ENCODE peak calls at places on chromosomes 1 and 21, in ten cellular contexts. B is GM12878, I is K562, T is transverse colon, L is suprapubic skin, P is HCT116, R is stomach, N is HepG2, W is vagina, E is GM23338. G is an unnamed sample.

GRCh38 chr1:22717038-22717758 is 6.6 kb downstream of the EPHB2 start:
- DNase-seq in B (no peak), I (no peak), T (peak), L (no peak), P (no peak), R (peak), N (no peak), W (no peak), E (peak), G (no peak)

GRCh38 chr1:38088366-38088765 is 41.8 kb upstream of the POU3F1 start:
- DNase-seq in B (no peak), I (no peak), T (no peak), L (no peak), P (no peak), R (no peak), N (peak), W (no peak), E (peak), G (peak)

GRCh38 chr1:9169601-9170137 is 40.8 kb upstream of the GPR157 start:
- DNase-seq in B (no peak), I (no peak), T (no peak), L (no peak), P (no peak), R (no peak), N (no peak), W (no peak), E (no peak), G (no peak)

GRCh38 chr1:202158810-202159533 is 1.4 kb downstream of the PTPN7 start:
- DNase-seq in B (no peak), I (peak), T (no peak), L (no peak), P (no peak), R (no peak), N (no peak), W (no peak), E (peak), G (no peak)

GRCh38 chr21:41443562-41443961 is 17.5 kb downstream of the MX1 start:
- DNase-seq in B (no peak), I (no peak), T (no peak), L (peak), P (no peak), R (peak), N (no peak), W (no peak), E (no peak), G (peak)

GRCh38 chr1:109388208-109388711 is 9.5 kb downstream of the SORT1 start:
- DNase-seq in B (no peak), I (no peak), T (no peak), L (no peak), P (no peak), R (no peak), N (no peak), W (no peak), E (no peak), G (no peak)

GRCh38 chr1:231940116-231940515 is 313.5 kb downstream of the DISC1 start:
- DNase-seq in B (no peak), I (no peak), T (no peak), L (no peak), P (no peak), R (no peak), N (no peak), W (no peak), E (no peak), G (no peak)

GRCh38 chr1:116904791-116905320 is 4.9 kb upstream of the PTGFRN start:
- DNase-seq in B (no peak), I (no peak), T (no peak), L (no peak), P (no peak), R (no peak), N (no peak), W (no peak), E (no peak), G (no peak)

GRCh38 chr1:201538618-201539551 is at the start of gene NAV1:
- DNase-seq in B (no peak), I (peak), T (peak), L (peak), P (no peak), R (peak), N (no peak), W (no peak), E (peak), G (peak)

GRCh38 chr1:16236091-16236494 is 890 bp downstream of the CPLANE2 start:
- DNase-seq in B (peak), I (peak), T (peak), L (no peak), P (peak), R (peak), N (peak), W (no peak), E (peak), G (no peak)

GRCh38 chr1:192003295-192004083 is 154.8 kb upstream of the RGS18 start:
- DNase-seq in B (no peak), I (no peak), T (no peak), L (no peak), P (no peak), R (no peak), N (no peak), W (no peak), E (no peak), G (no peak)

GRCh38 chr1:21911205-21912001 is 25.7 kb downstream of the HSPG2 start:
- DNase-seq in B (no peak), I (peak), T (no peak), L (no peak), P (no peak), R (no peak), N (peak), W (no peak), E (no peak), G (no peak)

GRCh38 chr1:29801561-29801973 is 565.2 kb downstream of the PTPRU start:
- DNase-seq in B (no peak), I (no peak), T (no peak), L (no peak), P (no peak), R (peak), N (no peak), W (peak), E (no peak), G (peak)

GRCh38 chr21:14901482-14901958 is 163.3 kb downstream of the NRIP1 start:
- DNase-seq in B (no peak), I (no peak), T (no peak), L (no peak), P (peak), R (no peak), N (no peak), W (no peak), E (no peak), G (no peak)

GRCh38 chr1:85275701-85276289 is 637 bp downstream of the BCL10 start:
- DNase-seq in B (no peak), I (no peak), T (peak), L (no peak), P (peak), R (no peak), N (no peak), W (no peak), E (peak), G (no peak)

GRCh38 chr1:54808443-54809207 is 7.5 kb upstream of the TTC22 start:
- DNase-seq in B (no peak), I (no peak), T (peak), L (peak), P (no peak), R (peak), N (no peak), W (no peak), E (no peak), G (no peak)

GRCh38 chr1:4464478-4464877 is 189.9 kb upstream of the AJAP1 start:
- DNase-seq in B (no peak), I (no peak), T (no peak), L (no peak), P (no peak), R (no peak), N (no peak), W (no peak), E (no peak), G (no peak)

GRCh38 chr1:119626841-119627240 is 21.2 kb downstream of the ZNF697 start:
- DNase-seq in B (no peak), I (no peak), T (no peak), L (no peak), P (no peak), R (no peak), N (no peak), W (no peak), E (no peak), G (no peak)

GRCh38 chr1:30589083-30589482 is 134.3 kb downstream of the MATN1 start:
- DNase-seq in B (no peak), I (no peak), T (no peak), L (no peak), P (no peak), R (no peak), N (no peak), W (no peak), E (no peak), G (no peak)

GRCh38 chr1:81254560-81254959 is 546.2 kb upstream of the ADGRL2 start:
- DNase-seq in B (no peak), I (no peak), T (no peak), L (no peak), P (peak), R (no peak), N (peak), W (no peak), E (peak), G (no peak)

GRCh38 chr1:99407018-99407417 is 142.7 kb downstream of the PLPPR4 start:
- DNase-seq in B (no peak), I (no peak), T (no peak), L (no peak), P (no peak), R (no peak), N (no peak), W (no peak), E (no peak), G (no peak)

GRCh38 chr1:27000817-27001460 is 7.4 kb downstream of the TRNP1 start:
- DNase-seq in B (no peak), I (no peak), T (no peak), L (no peak), P (no peak), R (no peak), N (no peak), W (no peak), E (peak), G (no peak)

GRCh38 chr1:27000092-27000816 is 6.8 kb downstream of the TRNP1 start:
- DNase-seq in B (no peak), I (no peak), T (no peak), L (no peak), P (no peak), R (no peak), N (no peak), W (no peak), E (peak), G (no peak)

GRCh38 chr1:26998319-26999300 is 5.1 kb downstream of the TRNP1 start:
- DNase-seq in B (no peak), I (no peak), T (no peak), L (peak), P (no peak), R (no peak), N (no peak), W (no peak), E (peak), G (no peak)

GRCh38 chr1:27001570-27002360 is 8.3 kb downstream of the TRNP1 start:
- DNase-seq in B (peak), I (no peak), T (no peak), L (no peak), P (no peak), R (peak), N (peak), W (no peak), E (peak), G (peak)

GRCh38 chr1:26999440-26999987 is 6.0 kb downstream of the TRNP1 start:
- DNase-seq in B (no peak), I (no peak), T (peak), L (peak), P (peak), R (peak), N (peak), W (no peak), E (peak), G (no peak)
- H3K4me3 ChIP-seq in B (no peak), I (no peak), T (no peak), L (no peak), P (no peak), R (no peak), N (no peak), W (peak), E (peak), G (no peak)

DNA sequence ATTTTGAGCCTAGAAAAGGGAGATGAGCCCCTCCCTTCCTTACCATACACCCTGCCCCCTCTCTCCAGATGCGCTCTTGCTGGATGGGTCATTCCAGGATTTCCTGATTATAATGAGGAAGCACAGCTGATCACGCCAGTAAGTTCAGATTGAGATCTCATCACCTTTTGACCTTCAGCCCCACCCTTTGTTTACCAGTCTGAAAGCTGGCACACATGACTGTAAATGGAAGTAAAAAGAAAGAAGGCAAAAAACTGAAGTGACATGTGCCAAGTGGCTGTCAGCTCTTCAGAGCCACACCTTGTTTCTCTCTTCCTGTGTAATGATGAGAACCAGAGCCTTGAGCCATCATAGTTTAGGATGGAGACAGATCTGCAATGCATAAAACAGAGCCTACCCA is 27.9 kb downstream of the S1PR1 start:
- DNase-seq in B (no peak), I (no peak), T (peak), L (no peak), P (no peak), R (no peak), N (no peak), W (no peak), E (no peak), G (no peak)
- TF ChIP-seq POLR2AphosphoS5 in B (no peak), I (no peak), T (no peak), L (no peak), P (no peak), R (peak), N (no peak), W (peak), E (no peak), G (peak)

DNA sequence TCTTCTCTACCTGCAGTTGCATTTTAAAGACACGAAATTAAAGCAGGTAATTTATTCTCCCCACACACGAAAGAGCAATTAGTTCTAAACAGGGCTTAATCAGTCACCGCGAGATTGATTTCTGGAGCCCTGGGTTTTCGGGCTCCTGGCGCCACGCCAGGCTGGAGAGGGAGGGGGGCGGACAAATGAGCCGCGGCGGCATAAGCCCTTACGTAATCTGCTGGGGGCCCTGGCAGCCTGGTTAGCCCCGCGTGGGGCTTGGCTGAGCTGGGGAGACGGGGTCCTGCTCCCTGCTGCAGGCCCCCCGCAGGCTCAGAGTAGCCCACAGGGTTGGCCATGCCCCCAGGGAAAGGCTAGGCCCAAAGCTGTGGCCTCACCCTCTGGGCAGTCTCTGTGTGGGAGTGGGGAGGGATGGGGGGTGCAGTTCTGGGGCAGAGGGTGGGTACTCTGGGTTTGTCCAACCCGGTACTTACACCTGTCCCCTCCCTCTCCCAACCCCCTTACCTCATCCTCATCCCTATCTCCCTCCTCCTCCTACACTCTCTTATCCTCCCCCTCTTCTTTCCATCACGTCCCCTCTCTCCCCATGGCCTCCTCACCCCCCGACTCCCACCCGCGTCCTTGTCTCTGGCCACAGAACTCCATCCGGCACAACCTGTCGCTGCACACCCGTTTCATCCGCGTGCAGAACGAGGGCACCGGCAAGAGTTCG is 19.9 kb downstream of the FOXO6 start:
- DNase-seq in B (no peak), I (peak), T (no peak), L (no peak), P (peak), R (peak), N (no peak), W (no peak), E (no peak), G (no peak)
- H3K4me3 ChIP-seq in B (no peak), I (no peak), T (peak), L (peak), P (peak), R (peak), N (no peak), W (peak), E (peak), G (peak)

DNA sequence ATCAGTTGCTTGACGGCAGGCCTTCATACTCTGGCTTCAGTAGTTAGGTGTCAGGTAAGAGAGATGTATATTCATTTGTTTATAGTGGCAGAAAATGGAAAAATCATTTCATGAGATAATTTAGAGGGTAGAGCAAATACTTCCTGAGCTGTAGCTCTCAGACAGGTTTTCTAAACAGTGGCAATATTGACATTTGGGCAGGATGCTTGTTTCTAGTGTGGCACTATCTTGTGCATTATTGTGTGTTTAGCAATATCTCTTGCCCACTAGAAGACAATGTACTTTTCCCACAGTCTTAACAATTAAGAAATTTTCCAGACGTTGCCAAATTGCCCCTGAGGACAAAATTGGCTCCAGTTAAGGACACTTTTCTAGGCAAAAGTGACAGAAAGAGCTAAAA is 1143.1 kb downstream of the PLA2G4A start:
- DNase-seq in B (no peak), I (no peak), T (no peak), L (no peak), P (no peak), R (no peak), N (no peak), W (no peak), E (no peak), G (no peak)
- TF ChIP-seq POLR2AphosphoS5 in B (no peak), I (no peak), T (no peak), L (no peak), P (no peak), R (no peak), N (no peak), W (no peak), E (no peak), G (no peak)

GRCh38 chr1:169485427-169486280 is at the start of gene SLC19A2:
- DNase-seq in B (peak), I (peak), T (peak), L (peak), P (peak), R (peak), N (peak), W (peak), E (peak), G (peak)

GRCh38 chr1:169484107-169484506 is 1.6 kb downstream of the SLC19A2 start:
- DNase-seq in B (no peak), I (no peak), T (no peak), L (no peak), P (no peak), R (no peak), N (no peak), W (no peak), E (peak), G (no peak)

GRCh38 chr1:169486281-169486904 is 649 bp upstream of the SLC19A2 start:
- DNase-seq in B (no peak), I (no peak), T (no peak), L (no peak), P (no peak), R (no peak), N (no peak), W (no peak), E (no peak), G (no peak)

GRCh38 chr1:169484683-169485426 is 889 bp downstream of the SLC19A2 start:
- DNase-seq in B (no peak), I (no peak), T (peak), L (peak), P (no peak), R (peak), N (peak), W (no peak), E (peak), G (no peak)

DNA sequence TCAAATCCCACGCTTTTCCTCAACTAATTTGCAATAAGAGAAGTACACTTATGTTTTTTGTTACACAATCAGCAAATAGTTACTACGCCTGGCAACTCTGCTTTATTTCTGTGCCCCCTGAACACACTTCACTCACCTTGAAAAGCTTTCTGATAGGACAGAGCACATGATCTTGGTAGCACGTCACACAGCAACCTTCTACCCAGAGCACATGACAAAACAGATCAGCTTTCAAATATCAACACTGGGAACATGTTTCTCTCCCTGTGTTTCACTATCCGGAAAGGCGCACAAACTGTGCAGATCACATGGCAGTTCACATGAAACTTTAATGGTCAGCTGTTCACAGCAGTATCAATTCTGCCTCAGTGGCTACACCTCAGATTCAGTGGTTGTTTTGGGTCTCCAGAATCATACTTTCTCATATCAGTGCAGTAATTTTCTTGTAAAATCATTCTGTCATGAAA is 2.2 kb downstream of the SLC19A2 start:
- DNase-seq in B (no peak), I (peak), T (no peak), L (no peak), P (no peak), R (peak), N (peak), W (no peak), E (no peak), G (no peak)
- H3K4me3 ChIP-seq in B (peak), I (peak), T (peak), L (peak), P (no peak), R (peak), N (peak), W (peak), E (peak), G (no peak)

GRCh38 chr1:207412845-207413244 is 41.3 kb upstream of the CR2 start:
- DNase-seq in B (no peak), I (no peak), T (no peak), L (no peak), P (no peak), R (no peak), N (no peak), W (no peak), E (no peak), G (no peak)

GRCh38 chr1:207418336-207418735 is 35.8 kb upstream of the CR2 start:
- DNase-seq in B (no peak), I (no peak), T (no peak), L (no peak), P (no peak), R (no peak), N (no peak), W (no peak), E (no peak), G (no peak)

GRCh38 chr1:207420109-207420508 is 34.0 kb upstream of the CR2 start:
- DNase-seq in B (no peak), I (no peak), T (no peak), L (no peak), P (no peak), R (no peak), N (no peak), W (no peak), E (no peak), G (no peak)

GRCh38 chr1:207414606-207415108 is 39.5 kb upstream of the CR2 start:
- DNase-seq in B (peak), I (no peak), T (no peak), L (no peak), P (no peak), R (no peak), N (no peak), W (no peak), E (no peak), G (no peak)
- TF ChIP-seq POLR2AphosphoS5 in B (no peak), I (no peak), T (no peak), L (no peak), P (no peak), R (no peak), N (no peak), W (no peak), E (no peak), G (peak)

G was measured in spleen.